ENCODE peak calls at places on chromosomes 2 and 18, in five cellular contexts. H, E, K, V and M are unnamed samples.
A peak's percentile ranks its signal among the peaks of the same experiment; 100 is the strongest.

GRCh38 chr2:197904446-197904845 is 100.1 kb downstream of the PLCL1 start:
- ATAC-seq in K (no peak), V (no peak), E (no peak), H (no peak), M (no peak)

GRCh38 chr2:162025121-162025911 is 48.7 kb downstream of the DPP4 start:
- ATAC-seq in H (no peak), V (peak; percentile 81), E (no peak), K (no peak), M (no peak)

GRCh38 chr2:171707752-171708151 is 20.5 kb downstream of the DYNC1I2 start:
- ATAC-seq in K (no peak), V (no peak), H (no peak), E (no peak), M (no peak)

GRCh38 chr18:61244632-61245031 is 88.6 kb upstream of the CDH20 start:
- ATAC-seq in H (no peak), K (no peak), V (no peak), E (no peak), M (no peak)

GRCh38 chr2:196318517-196319377 is 147.4 kb upstream of the STK17B start:
- ATAC-seq in H (peak; percentile 90), V (no peak), E (peak; percentile 72), K (no peak), M (no peak)

GRCh38 chr18:69495841-69496533 is 95.3 kb downstream of the DOK6 start:
- ATAC-seq in V (no peak), H (no peak), K (no peak), E (no peak), M (no peak)

GRCh38 chr18:78601349-78601748 is 378.3 kb upstream of the SALL3 start:
- ATAC-seq in E (no peak), K (no peak), V (no peak), H (no peak), M (no peak)

GRCh38 chr2:200509227-200509607 is 651 bp downstream of the KCTD18 start:
- ATAC-seq in H (peak; percentile 12), K (peak; percentile 5), E (peak; percentile 41), V (peak; percentile 10), M (no peak)

GRCh38 chr2:151619337-151619989 is 114.8 kb downstream of the NEB start:
- ATAC-seq in H (no peak), V (no peak), E (peak; percentile 96), K (peak; percentile 90), M (no peak)

GRCh38 chr2:106886916-106887758 is 1.2 kb upstream of the ST6GAL2 start:
- ATAC-seq in K (peak; percentile 29), V (no peak), E (peak; percentile 81), H (peak; percentile 53), M (peak; percentile 66)

GRCh38 chr18:32297851-32298250 is 108.0 kb downstream of the MEP1B start:
- ATAC-seq in V (no peak), K (peak; percentile 53), E (no peak), H (no peak), M (no peak)

GRCh38 chr2:217899231-217900009 is 103.4 kb downstream of the TNS1 start:
- ATAC-seq in H (peak; percentile 45), V (peak; percentile 79), K (peak; percentile 30), E (peak; percentile 55), M (peak; percentile 57)

GRCh38 chr2:228079194-228079593 is 102.3 kb downstream of the SPHKAP start:
- ATAC-seq in E (no peak), V (no peak), K (no peak), H (no peak), M (no peak)

GRCh38 chr2:27051902-27052645 is 606 bp downstream of the AGBL5 start:
- ATAC-seq in E (peak; percentile 11), K (no peak), V (peak; percentile 0), H (no peak), M (peak; percentile 0)

GRCh38 chr2:102052367-102052764 is 60.6 kb downstream of the IL1R2 start:
- ATAC-seq in E (no peak), H (peak; percentile 0), V (no peak), K (no peak), M (no peak)

GRCh38 chr2:166881177-166881576 is 7.1 kb upstream of the XIRP2 start:
- ATAC-seq in K (no peak), E (no peak), H (no peak), V (peak; percentile 77), M (no peak)

GRCh38 chr2:161171595-161171929 is 11.3 kb downstream of the TANK start:
- ATAC-seq in H (no peak), V (no peak), K (no peak), E (no peak), M (no peak)

GRCh38 chr2:20635698-20636584 is 15.0 kb downstream of the HS1BP3 start:
- ATAC-seq in E (peak; percentile 96), K (peak; percentile 87), V (peak; percentile 99), H (peak; percentile 84), M (peak; percentile 72)

GRCh38 chr2:85057236-85057635 is 76.0 kb upstream of the TCF7L1 start:
- ATAC-seq in H (peak; percentile 20), K (no peak), V (peak; percentile 28), E (peak; percentile 23), M (no peak)

GRCh38 chr2:46979611-46980010 is 64.0 kb upstream of the MCFD2 start:
- ATAC-seq in H (no peak), E (no peak), K (no peak), V (no peak), M (no peak)

GRCh38 chr2:150127995-150128394 is 359.5 kb downstream of the RND3 start:
- ATAC-seq in V (peak; percentile 72), K (no peak), E (no peak), H (no peak), M (no peak)

GRCh38 chr18:35511833-35512232 is 14.1 kb upstream of the INO80C start:
- ATAC-seq in V (no peak), H (no peak), K (peak; percentile 84), E (peak; percentile 62), M (no peak)

GRCh38 chr2:69946351-69947077 is 14.9 kb downstream of the ASPRV1 start:
- ATAC-seq in E (peak; percentile 62), H (peak; percentile 26), V (peak; percentile 68), K (peak; percentile 52), M (no peak)

GRCh38 chr2:71859211-71859847 is 288.3 kb downstream of the CYP26B1 start:
- ATAC-seq in V (no peak), H (no peak), E (no peak), K (no peak), M (no peak)

GRCh38 chr2:75560022-75560767 is 544 bp downstream of the EVA1A start:
- ATAC-seq in H (peak; percentile 48), E (peak; percentile 68), K (peak; percentile 65), V (peak; percentile 36), M (no peak)

GRCh38 chr2:40879305-40879704 is 427.4 kb upstream of the SLC8A1 start:
- ATAC-seq in H (no peak), V (no peak), K (no peak), E (no peak), M (no peak)

GRCh38 chr2:9652898-9653479 is 22.2 kb upstream of the YWHAQ start:
- ATAC-seq in E (peak; percentile 76), K (no peak), V (no peak), H (peak; percentile 56), M (no peak)

GRCh38 chr2:233974530-233975071 is 57.4 kb downstream of the TRPM8 start:
- ATAC-seq in H (peak; percentile 90), E (peak; percentile 36), K (peak; percentile 62), V (peak; percentile 90), M (peak; percentile 51)

GRCh38 chr2:235826791-235827190 is 332.9 kb downstream of the AGAP1 start:
- ATAC-seq in H (no peak), K (no peak), E (no peak), V (no peak), M (no peak)

GRCh38 chr2:105443610-105444598 is 45.1 kb upstream of the FHL2 start:
- ATAC-seq in E (peak; percentile 79), H (no peak), V (peak; percentile 70), K (no peak), M (no peak)

GRCh38 chr2:1642066-1642861 is 102.1 kb downstream of the PXDN start:
- ATAC-seq in E (no peak), K (no peak), V (peak; percentile 57), H (no peak), M (peak; percentile 20)

GRCh38 chr2:175576270-175576669 is 394.8 kb upstream of the ATP5MC3 start:
- ATAC-seq in E (peak; percentile 50), V (no peak), H (no peak), K (no peak), M (no peak)

GRCh38 chr2:109217362-109218086 is 88.5 kb downstream of the SH3RF3 start:
- ATAC-seq in K (no peak), H (no peak), V (peak; percentile 83), E (no peak), M (no peak)

GRCh38 chr2:221385716-221386115 is 186.4 kb downstream of the EPHA4 start:
- ATAC-seq in H (no peak), V (no peak), K (no peak), E (no peak), M (no peak)

GRCh38 chr18:3631927-3632326 is 182.0 kb downstream of the TGIF1 start:
- ATAC-seq in E (no peak), K (no peak), V (no peak), H (no peak), M (no peak)

GRCh38 chr18:3634250-3634939 is 184.4 kb downstream of the TGIF1 start:
- ATAC-seq in E (no peak), H (no peak), V (no peak), K (no peak), M (no peak)
- TF ChIP-seq POLR2A in E (no peak), H (no peak), V (no peak), K (no peak), M (no peak)

GRCh38 chr2:45649855-45650806 is 1.3 kb upstream of the PRKCE start:
- ATAC-seq in V (peak; percentile 40), K (peak; percentile 59), E (peak; percentile 61), H (peak; percentile 69), M (peak; percentile 63)
- TF ChIP-seq POLR2A in V (no peak), K (peak; percentile 59), E (peak; percentile 50), H (no peak), M (no peak)

GRCh38 chr2:98468621-98469236 is 24.1 kb downstream of the INPP4A start:
- ATAC-seq in E (no peak), V (peak; percentile 64), K (no peak), H (no peak), M (no peak)
- TF ChIP-seq POLR2A in E (no peak), V (no peak), K (no peak), H (no peak), M (no peak)

GRCh38 chr2:24818721-24819167 is 25.5 kb downstream of the CENPO start:
- ATAC-seq in E (no peak), V (peak; percentile 46), K (no peak), H (peak; percentile 39), M (no peak)
- TF ChIP-seq POLR2A in E (no peak), V (no peak), K (no peak), H (no peak), M (no peak)